ENCODE peak calls at places on chromosome 13, in four cellular contexts. C, Q, S and Y are unnamed samples.

GRCh38 chr13:73720216-73720840 is 413.9 kb downstream of the KLF12 start:
- DNase-seq in C (no peak), Q (no peak), S (no peak), Y (no peak)

GRCh38 chr13:48125794-48126228 is 30.9 kb upstream of the MED4 start:
- DNase-seq in C (peak; percentile 81), Q (peak; percentile 45), S (no peak), Y (no peak)

GRCh38 chr13:113545455-113545930 is 39.1 kb upstream of the TFDP1 start:
- DNase-seq in C (peak; percentile 16), Q (peak; percentile 17), S (no peak), Y (peak; percentile 62)

GRCh38 chr13:47033216-47033615 is 136.4 kb upstream of the HTR2A start:
- DNase-seq in C (peak; percentile 45), Q (peak; percentile 18), S (no peak), Y (no peak)

GRCh38 chr13:50153888-50154287 is 138.6 kb downstream of the KCNRG start:
- DNase-seq in C (no peak), Q (no peak), S (no peak), Y (no peak)

GRCh38 chr13:44158741-44159632 is 214.6 kb upstream of the SERP2 start:
- DNase-seq in C (peak; percentile 30), Q (no peak), S (no peak), Y (no peak)

GRCh38 chr13:91557328-91557727 is 158.9 kb downstream of the GPC5 start:
- DNase-seq in C (no peak), Q (no peak), S (no peak), Y (no peak)

GRCh38 chr13:21033866-21034601 is 27.4 kb downstream of the LATS2 start:
- DNase-seq in C (peak; percentile 21), Q (no peak), S (no peak), Y (no peak)

GRCh38 chr13:97496511-97496910 is 62.5 kb downstream of the RAP2A start:
- DNase-seq in C (peak; percentile 63), Q (no peak), S (no peak), Y (no peak)

GRCh38 chr13:109131698-109132257 is 502.4 kb downstream of the MYO16 start:
- DNase-seq in C (peak; percentile 37), Q (no peak), S (no peak), Y (no peak)